ENCODE peak calls at places on chromosomes 2 and 18, in four cellular contexts. M is GM12878, A is K562, L is HepG2. Q is an unnamed sample.

GRCh38 chr2:150520887-150521664 is 33.6 kb upstream of the RND3 start:
- DNase-seq in A (no peak), L (no peak), M (no peak), Q (no peak)

GRCh38 chr2:10911291-10912075 is at the start of gene KCNF1:
- DNase-seq in A (no peak), L (peak), M (no peak), Q (peak)

GRCh38 chr2:133790706-133791105 is 222.4 kb upstream of the NCKAP5 start:
- DNase-seq in M (no peak), A (no peak), L (no peak), Q (no peak)

GRCh38 chr2:66495788-66496640 is 61.1 kb downstream of the MEIS1 start:
- DNase-seq in A (peak), L (peak), M (no peak), Q (peak)

GRCh38 chr18:61741881-61742280 is 150.9 kb downstream of the RNF152 start:
- DNase-seq in M (no peak), L (no peak), A (no peak), Q (no peak)

GRCh38 chr2:226641008-226641407 is 158.6 kb downstream of the IRS1 start:
- DNase-seq in L (no peak), A (no peak), M (no peak), Q (no peak)

GRCh38 chr18:44128365-44128764 is 552.3 kb upstream of the SETBP1 start:
- DNase-seq in A (no peak), M (no peak), L (no peak), Q (no peak)

GRCh38 chr18:78420116-78420515 is 559.5 kb upstream of the SALL3 start:
- DNase-seq in L (no peak), M (no peak), A (no peak), Q (no peak)

GRCh38 chr2:240253583-240254145 is 113.2 kb upstream of the OTOS start:
- DNase-seq in M (no peak), L (no peak), A (no peak), Q (no peak)

GRCh38 chr2:9941196-9941995 is 10.1 kb upstream of the GRHL1 start:
- DNase-seq in M (no peak), L (peak), A (peak), Q (no peak)

GRCh38 chr18:24027156-24027555 is 12.6 kb downstream of the TTC39C start:
- DNase-seq in M (no peak), A (no peak), L (no peak), Q (no peak)

GRCh38 chr18:12315911-12316310 is 7.9 kb downstream of the TUBB6 start:
- DNase-seq in M (no peak), L (no peak), A (no peak), Q (no peak)

GRCh38 chr2:9610781-9611548 is 19.8 kb downstream of the YWHAQ start:
- DNase-seq in A (no peak), M (no peak), L (no peak), Q (no peak)

GRCh38 chr2:42871372-42871771 is 79.0 kb upstream of the HAAO start:
- DNase-seq in L (no peak), M (no peak), A (no peak), Q (no peak)

DNA sequence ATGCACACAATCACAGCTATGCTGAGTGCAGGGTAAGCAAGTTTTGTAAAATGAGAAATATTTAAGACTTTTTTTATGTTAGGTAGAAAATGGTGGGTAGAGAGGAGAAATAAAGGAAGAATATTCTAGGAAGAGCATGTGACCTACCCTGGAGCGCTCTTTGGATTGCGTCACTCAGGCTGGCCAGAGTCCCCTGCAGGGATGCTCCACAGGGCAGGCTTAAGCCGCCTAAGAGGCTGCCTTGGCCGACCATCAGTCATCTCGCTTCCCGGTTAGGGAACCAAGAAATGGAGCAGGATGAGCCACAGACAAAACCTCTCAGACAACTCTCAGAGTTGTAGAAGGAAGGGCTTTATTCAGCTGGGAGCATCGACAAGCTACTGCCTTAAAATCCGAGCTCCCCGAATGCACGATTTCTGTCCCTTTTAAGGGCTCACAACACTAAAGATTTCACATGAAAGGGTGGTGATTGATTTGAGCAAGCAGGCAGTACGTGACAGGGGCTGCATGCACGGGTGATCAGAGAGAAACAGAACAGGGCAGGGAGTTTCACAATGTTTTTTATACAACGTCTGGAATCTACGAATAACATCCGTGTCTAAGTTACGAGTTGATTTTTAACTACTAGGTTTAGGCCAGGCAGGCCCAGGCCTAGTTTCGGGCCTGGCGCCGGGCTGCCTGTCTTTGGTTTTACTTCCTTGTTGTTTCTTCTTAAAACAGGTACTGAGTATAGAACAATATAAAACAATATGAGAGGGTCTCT is 1072.0 kb downstream of the CBLN2 start:
- DNase-seq in M (no peak), A (no peak), L (peak), Q (no peak)
- TF ChIP-seq FOXM1 in M (no peak), A (no peak), L (no peak), Q (no peak)

GRCh38 chr2:8198776-8199382 is 483.0 kb upstream of the ID2 start:
- DNase-seq in M (no peak), A (no peak), L (no peak), Q (no peak)

GRCh38 chr2:8204691-8205090 is 477.2 kb upstream of the ID2 start:
- DNase-seq in L (no peak), M (no peak), A (no peak), Q (no peak)

GRCh38 chr2:8203354-8203753 is 478.5 kb upstream of the ID2 start:
- DNase-seq in A (no peak), M (no peak), L (no peak), Q (no peak)

GRCh38 chr2:8197825-8198224 is 484.0 kb upstream of the ID2 start:
- DNase-seq in M (no peak), A (no peak), L (no peak), Q (no peak)

GRCh38 chr2:8202139-8202538 is 479.7 kb upstream of the ID2 start:
- DNase-seq in L (no peak), A (no peak), M (peak), Q (no peak)
- TF ChIP-seq BHLHE40 in L (no peak), A (no peak), M (no peak), Q (no peak)

DNA sequence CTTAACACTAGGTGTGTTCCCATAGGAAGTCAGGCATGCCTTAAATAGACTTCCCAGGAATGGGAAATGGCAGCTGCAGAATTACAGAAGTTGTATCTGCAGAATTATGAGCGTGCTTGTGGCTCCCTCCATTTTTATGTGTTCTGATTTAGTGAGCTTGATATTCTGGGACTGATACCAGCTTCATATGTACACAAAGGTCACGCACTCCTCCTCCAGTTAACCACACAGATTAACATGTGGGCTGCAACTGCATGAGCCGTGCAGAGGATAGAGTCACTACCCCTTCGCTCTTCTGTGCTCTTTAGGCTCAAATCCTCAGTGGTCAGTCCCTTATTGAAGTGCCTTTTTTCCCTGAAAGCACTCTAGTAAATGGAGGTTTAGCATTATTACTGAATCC is 238.1 kb downstream of the PRKCE start:
- DNase-seq in A (no peak), M (no peak), L (no peak), Q (no peak)
- TF ChIP-seq FOXK2 in A (no peak), M (no peak), L (no peak), Q (no peak)

DNA sequence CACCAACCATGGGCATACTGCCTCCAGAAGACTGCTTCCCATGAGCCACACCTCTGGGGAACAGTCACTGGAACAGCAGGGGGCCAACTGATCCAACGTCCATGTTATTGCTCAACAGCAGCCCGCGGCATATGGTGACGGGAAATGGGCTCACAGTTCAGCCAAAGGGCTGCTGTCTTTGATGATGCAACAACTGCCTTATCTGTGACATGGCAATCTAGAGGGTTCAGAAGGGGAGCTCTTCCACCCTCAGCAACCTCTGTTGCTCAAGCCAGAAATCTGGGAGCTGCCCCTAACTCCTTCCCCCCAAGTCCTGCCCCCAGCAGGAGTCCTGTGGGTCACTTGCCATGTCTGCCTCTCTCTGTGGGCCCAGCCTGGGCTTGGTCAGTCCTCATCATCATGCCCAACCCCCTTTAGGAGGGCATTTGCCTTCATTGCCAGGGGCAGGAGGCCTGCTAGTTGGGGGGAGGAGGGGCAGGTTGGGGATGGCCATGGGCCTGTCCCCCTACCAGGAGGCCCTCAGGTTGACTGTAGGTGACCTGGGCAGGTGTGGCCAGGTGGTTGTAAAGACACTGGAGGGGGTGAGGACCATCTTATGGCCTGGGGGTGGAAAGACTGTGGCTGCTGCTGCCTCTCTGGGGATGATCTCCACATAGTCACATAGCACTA is 212.9 kb downstream of the CYP26B1 start:
- DNase-seq in A (peak), L (no peak), M (no peak), Q (peak)
- TF ChIP-seq FOXM1 in A (no peak), L (no peak), M (no peak), Q (no peak)

Q was measured in HEK293T.